ENCODE peak calls at places on chromosome 5, in nine cellular contexts. W, P, G, V, I, N, Q, L and B are unnamed samples. For H3K36me3, the result is how much of the 10 kb centered on the place peaks cover.

GRCh38 chr5:53166101-53166500 is 56.5 kb upstream of the MOCS2 start:
- DNase-seq in P (no peak), V (peak), N (no peak), W (no peak), G (no peak), I (no peak), L (no peak), Q (no peak), B (no peak)

GRCh38 chr5:172864161-172864560 is 30.1 kb downstream of the ERGIC1 start:
- DNase-seq in L (no peak), P (no peak), G (no peak), Q (no peak), N (no peak), V (no peak), W (no peak), I (no peak), B (no peak)

GRCh38 chr5:137819768-137820167 is 47.9 kb upstream of the MYOT start:
- DNase-seq in Q (no peak), P (no peak), I (no peak), V (no peak), W (peak), L (no peak), G (no peak), N (no peak), B (no peak)

GRCh38 chr5:146339715-146340259 is 1.1 kb downstream of the POU4F3 start:
- DNase-seq in G (no peak), Q (no peak), N (no peak), I (no peak), L (no peak), V (no peak), P (no peak), W (no peak), B (no peak)

GRCh38 chr5:151162794-151163193 is 5.2 kb upstream of the ANXA6 start:
- DNase-seq in L (no peak), N (no peak), Q (no peak), I (no peak), V (no peak), W (no peak), G (no peak), P (no peak), B (no peak)

GRCh38 chr5:68290260-68290674 is 74.7 kb downstream of the PIK3R1 start:
- DNase-seq in N (no peak), P (no peak), W (no peak), L (peak), V (peak), Q (no peak), G (no peak), I (no peak), B (no peak)

GRCh38 chr5:102090770-102091169 is 205.3 kb downstream of the SLCO4C1 start:
- DNase-seq in V (no peak), G (no peak), I (peak), P (peak), L (no peak), Q (no peak), N (no peak), W (no peak), B (no peak)

GRCh38 chr5:154476343-154477213 is 1.4 kb downstream of the HAND1 start:
- DNase-seq in L (no peak), P (no peak), N (no peak), G (no peak), V (no peak), W (no peak), Q (no peak), I (no peak), B (no peak)

GRCh38 chr5:3320317-3320865 is 275.2 kb upstream of the IRX1 start:
- DNase-seq in L (no peak), P (no peak), I (no peak), Q (no peak), V (no peak), G (no peak), N (no peak), W (no peak), B (no peak)

GRCh38 chr5:133386662-133387061 is 225.7 kb downstream of the FSTL4 start:
- DNase-seq in Q (no peak), L (no peak), W (no peak), N (no peak), G (no peak), I (no peak), V (no peak), P (no peak), B (no peak)

GRCh38 chr5:2686296-2686695 is 65.2 kb downstream of the IRX2 start:
- DNase-seq in L (no peak), P (no peak), W (no peak), N (no peak), Q (no peak), G (no peak), I (no peak), V (no peak), B (no peak)

GRCh38 chr5:179765400-179765799 is 28.4 kb upstream of the LTC4S start:
- DNase-seq in Q (no peak), V (peak), N (peak), W (no peak), P (no peak), L (no peak), I (no peak), G (peak), B (no peak)

GRCh38 chr5:84411832-84412605 is 27.3 kb upstream of the EDIL3 start:
- DNase-seq in V (no peak), I (no peak), L (no peak), P (no peak), W (no peak), N (no peak), G (no peak), Q (no peak), B (no peak)

GRCh38 chr5:52829664-52830063 is 41.9 kb downstream of the ITGA1 start:
- DNase-seq in G (no peak), L (no peak), I (no peak), V (no peak), W (no peak), P (no peak), Q (no peak), N (no peak), B (no peak)

GRCh38 chr5:139514486-139514856 is 31.9 kb upstream of the STING1 start:
- DNase-seq in P (no peak), N (no peak), I (no peak), W (no peak), V (no peak), L (no peak), G (no peak), Q (no peak), B (no peak)

GRCh38 chr5:151743535-151743934 is 14.9 kb downstream of the ATOX1 start:
- DNase-seq in G (no peak), P (no peak), N (no peak), L (no peak), W (no peak), Q (no peak), V (no peak), I (no peak), B (no peak)

GRCh38 chr5:14174235-14174636 is 31.1 kb downstream of the TRIO start:
- DNase-seq in I (no peak), P (peak), V (no peak), L (no peak), Q (peak), N (no peak), W (peak), G (no peak), B (peak)

GRCh38 chr5:126464959-126465358 is 41.8 kb downstream of the GRAMD2B start:
- DNase-seq in L (peak), I (peak), W (no peak), V (no peak), Q (no peak), N (no peak), P (no peak), G (no peak), B (no peak)

GRCh38 chr5:88883059-88883565 is at the start of gene MEF2C:
- DNase-seq in G (peak), W (no peak), P (peak), N (peak), Q (no peak), V (peak), I (peak), L (peak), B (peak)

GRCh38 chr5:102715405-102715804 is 39.7 kb upstream of the PAM start:
- DNase-seq in P (no peak), G (no peak), V (peak), L (no peak), N (no peak), I (no peak), Q (no peak), W (peak), B (no peak)

GRCh38 chr5:56993241-56993640 is 41.3 kb upstream of the MIER3 start:
- DNase-seq in V (peak), I (no peak), L (no peak), P (no peak), N (no peak), G (no peak), Q (no peak), W (no peak), B (no peak)

GRCh38 chr5:151315998-151316597 is 12.5 kb upstream of the SLC36A3 start:
- DNase-seq in Q (peak), V (peak), W (peak), P (peak), G (peak), L (peak), I (peak), N (peak), B (no peak)

GRCh38 chr5:178546675-178547033 is 43.5 kb downstream of the COL23A1 start:
- DNase-seq in W (no peak), L (no peak), P (no peak), I (no peak), N (no peak), V (no peak), Q (no peak), G (peak), B (no peak)

GRCh38 chr5:150497274-150497988 is 10.5 kb upstream of the NDST1 start:
- DNase-seq in N (peak), Q (no peak), I (peak), W (peak), V (peak), L (peak), P (no peak), G (peak), B (no peak)

GRCh38 chr5:169142264-169142970 is 158.5 kb downstream of the SLIT3 start:
- DNase-seq in P (no peak), N (peak), G (peak), L (peak), Q (no peak), V (peak), I (no peak), W (no peak), B (no peak)

GRCh38 chr5:73119492-73120157 is 750 bp upstream of the TMEM171 start:
- DNase-seq in V (peak), P (no peak), G (peak), Q (no peak), N (no peak), I (peak), W (peak), L (peak), B (no peak)

GRCh38 chr5:175649967-175650366 is 7.9 kb upstream of the HRH2 start:
- DNase-seq in W (no peak), N (no peak), L (no peak), G (no peak), V (no peak), P (no peak), Q (no peak), I (no peak), B (no peak)

GRCh38 chr5:11962122-11962521 is 57.9 kb upstream of the CTNND2 start:
- DNase-seq in P (no peak), N (no peak), L (no peak), W (no peak), I (no peak), G (no peak), V (no peak), Q (no peak), B (no peak)

GRCh38 chr5:96567188-96567587 is 95.0 kb upstream of the CAST start:
- DNase-seq in W (no peak), I (no peak), V (peak), N (no peak), Q (no peak), P (no peak), G (no peak), L (no peak), B (no peak)

GRCh38 chr5:177390363-177391300 is 6.4 kb downstream of the SLC34A1 start:
- DNase-seq in V (peak), W (peak), N (no peak), Q (peak), I (peak), P (peak), L (peak), G (peak), B (peak)

GRCh38 chr5:117072439-117072838 is 497.8 kb upstream of the SEMA6A start:
- DNase-seq in N (no peak), L (no peak), G (no peak), Q (no peak), V (no peak), I (no peak), W (no peak), P (no peak), B (no peak)

GRCh38 chr5:117077142-117077541 is 502.5 kb upstream of the SEMA6A start:
- DNase-seq in P (no peak), I (no peak), G (no peak), N (no peak), W (no peak), L (no peak), V (peak), Q (no peak), B (no peak)
- TF ChIP-seq CTCF in P (peak), I (no peak), G (peak), N (no peak), W (peak), L (no peak), V (peak), Q (peak), B (peak)

GRCh38 chr5:112417931-112418358 is 1.1 kb downstream of the EPB41L4A start:
- DNase-seq in Q (peak), I (peak), W (peak), G (peak), L (peak), P (no peak), N (peak), V (peak), B (peak)
- H3K4me3 ChIP-seq in Q (peak), I (peak), W (peak), G (peak), L (peak), P (peak), N (peak), V (peak), B (peak)

GRCh38 chr5:131740477-131740876 is 56.3 kb downstream of the FNIP1 start:
- DNase-seq in L (no peak), W (no peak), P (no peak), I (no peak), V (no peak), Q (no peak), G (no peak), N (no peak), B (no peak)
- H3K36me3 ChIP-seq in L (under half), W (under half), P (under half), I (under half), V (under half), Q (under half), G (half or more), N (under half), B (under half)

DNA sequence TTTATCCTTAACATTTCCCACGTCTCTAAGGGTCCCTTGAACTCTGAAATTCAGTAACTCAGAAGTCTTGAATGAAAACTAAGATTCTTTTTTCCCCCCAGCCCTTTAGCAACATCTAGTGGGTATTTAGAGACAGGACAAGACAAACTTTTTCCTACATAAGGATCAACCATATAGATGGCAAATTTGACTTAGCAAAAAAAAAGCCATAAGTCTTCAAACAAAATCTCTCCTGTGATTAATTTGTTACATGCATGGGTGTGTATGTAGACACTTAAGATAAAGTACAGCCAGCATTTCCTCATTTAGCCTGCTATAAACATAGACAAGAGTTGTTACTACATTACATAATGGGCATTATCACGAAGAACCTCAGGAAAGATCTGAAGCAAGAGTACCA is 29.1 kb upstream of the ANKRD31 start:
- DNase-seq in W (peak), N (no peak), Q (no peak), P (peak), I (no peak), V (peak), G (no peak), L (no peak), B (no peak)
- TF ChIP-seq CTCF in W (peak), N (no peak), Q (peak), P (peak), I (peak), V (peak), G (peak), L (no peak), B (peak)